ENCODE peak calls at places on chromosome 19, in seven cellular contexts. H, K, B, C, O, F and E are unnamed samples.

GRCh38 chr19:44675516-44675915 is 4.2 kb downstream of the CEACAM19 start:
- DNase-seq in H (no peak), K (no peak), B (no peak), C (no peak), O (no peak), F (no peak), E (no peak)

GRCh38 chr19:7637374-7638256 is 705 bp downstream of the STXBP2 start:
- DNase-seq in H (no peak), K (peak; percentile 16), B (no peak), C (no peak), O (peak; percentile 76), F (no peak), E (peak; percentile 89)

GRCh38 chr19:33290956-33291622 is 11.2 kb downstream of the CEBPA start:
- DNase-seq in H (no peak), K (no peak), B (peak; percentile 82), C (no peak), O (peak; percentile 83), F (no peak), E (peak; percentile 75)

GRCh38 chr19:10260141-10260584 is 8.1 kb downstream of the MRPL4 start:
- DNase-seq in H (peak; percentile 23), K (no peak), B (peak; percentile 76), C (no peak), O (peak; percentile 56), F (no peak), E (peak; percentile 63)

GRCh38 chr19:53532362-53532761 is 5.6 kb upstream of the ZNF331 start:
- DNase-seq in H (no peak), K (no peak), B (no peak), C (no peak), O (no peak), F (no peak), E (peak; percentile 73)

GRCh38 chr19:49749055-49749716 is 13.9 kb downstream of the TSKS start:
- DNase-seq in H (peak; percentile 27), K (peak; percentile 35), B (no peak), C (peak; percentile 37), O (no peak), F (no peak), E (peak; percentile 90)

GRCh38 chr19:33294058-33294798 is 8.1 kb downstream of the CEBPA start:
- DNase-seq in H (no peak), K (no peak), B (no peak), C (no peak), O (no peak), F (no peak), E (peak; percentile 68)

GRCh38 chr19:12623361-12624031 is 12.8 kb downstream of the ZNF791 start:
- DNase-seq in H (no peak), K (no peak), B (no peak), C (peak; percentile 47), O (no peak), F (no peak), E (peak; percentile 51)

GRCh38 chr19:47713046-47714021 is at the start of gene EHD2:
- DNase-seq in H (no peak), K (peak; percentile 76), B (no peak), C (peak; percentile 76), O (peak; percentile 86), F (peak; percentile 64), E (peak; percentile 97)

GRCh38 chr19:46812898-46813569 is 24.6 kb upstream of the SLC1A5 start:
- DNase-seq in H (no peak), K (no peak), B (no peak), C (no peak), O (no peak), F (no peak), E (peak; percentile 75)

GRCh38 chr19:30785728-30786127 is 413.5 kb downstream of the ZNF536 start:
- DNase-seq in H (no peak), K (no peak), B (no peak), C (no peak), O (no peak), F (no peak), E (no peak)

GRCh38 chr19:12864721-12865715 is 16.2 kb downstream of the DNASE2 start:
- DNase-seq in H (no peak), K (no peak), B (no peak), C (no peak), O (no peak), F (no peak), E (peak; percentile 75)

GRCh38 chr19:39208175-39208795 is 4.2 kb upstream of the SYCN start:
- DNase-seq in H (no peak), K (no peak), B (no peak), C (no peak), O (no peak), F (no peak), E (peak; percentile 54)

GRCh38 chr19:41249707-41250423 is 14.3 kb upstream of the HNRNPUL1 start:
- DNase-seq in H (no peak), K (no peak), B (peak; percentile 58), C (no peak), O (no peak), F (no peak), E (no peak)

GRCh38 chr19:55407625-55408319 is at the start of gene UBE2S:
- DNase-seq in H (peak; percentile 98), K (peak; percentile 100), B (peak; percentile 95), C (peak; percentile 99), O (peak; percentile 99), F (peak; percentile 99), E (peak; percentile 100)

GRCh38 chr19:6599866-6600454 is 9.0 kb upstream of the CD70 start:
- DNase-seq in H (no peak), K (no peak), B (no peak), C (no peak), O (no peak), F (no peak), E (no peak)

GRCh38 chr19:22438011-22438410 is 15.9 kb upstream of the ZNF98 start:
- DNase-seq in H (no peak), K (no peak), B (no peak), C (no peak), O (no peak), F (no peak), E (no peak)
- H3K9me3 ChIP-seq in H (peaks cover 4% of the 10 kb centered on the region), K (peaks cover 40% of the 10 kb centered on the region), B (peaks cover 12% of the 10 kb centered on the region), C (peaks cover 6% of the 10 kb centered on the region), O (peaks cover 7% of the 10 kb centered on the region), F (peaks cover 48% of the 10 kb centered on the region), E (no peaks in the 10 kb centered on the region)

GRCh38 chr19:35787227-35787799 is 11.9 kb downstream of the ARHGAP33 start:
- DNase-seq in H (no peak), K (no peak), B (no peak), C (no peak), O (peak; percentile 4), F (no peak), E (peak; percentile 90)

GRCh38 chr19:35786299-35787160 is 11.2 kb downstream of the ARHGAP33 start:
- DNase-seq in H (no peak), K (no peak), B (no peak), C (no peak), O (no peak), F (no peak), E (peak; percentile 73)

GRCh38 chr19:35783469-35784400 is 8.4 kb downstream of the ARHGAP33 start:
- DNase-seq in H (no peak), K (no peak), B (no peak), C (no peak), O (no peak), F (peak; percentile 76), E (peak; percentile 81)

GRCh38 chr19:35784401-35785086 is 9.2 kb downstream of the ARHGAP33 start:
- DNase-seq in H (no peak), K (no peak), B (no peak), C (no peak), O (peak; percentile 46), F (peak; percentile 97), E (peak; percentile 69)

GRCh38 chr19:35785087-35785627 is 9.8 kb downstream of the ARHGAP33 start:
- DNase-seq in H (no peak), K (no peak), B (no peak), C (no peak), O (no peak), F (no peak), E (peak; percentile 75)
- H3K4me2 ChIP-seq in H (no peak overlapping the region), K (no peak overlapping the region), B (no peak overlapping the region), C (no peak overlapping the region), O (no peak overlapping the region), F (peak overlapping the region; percentile 80), E (no peak overlapping the region)

DNA sequence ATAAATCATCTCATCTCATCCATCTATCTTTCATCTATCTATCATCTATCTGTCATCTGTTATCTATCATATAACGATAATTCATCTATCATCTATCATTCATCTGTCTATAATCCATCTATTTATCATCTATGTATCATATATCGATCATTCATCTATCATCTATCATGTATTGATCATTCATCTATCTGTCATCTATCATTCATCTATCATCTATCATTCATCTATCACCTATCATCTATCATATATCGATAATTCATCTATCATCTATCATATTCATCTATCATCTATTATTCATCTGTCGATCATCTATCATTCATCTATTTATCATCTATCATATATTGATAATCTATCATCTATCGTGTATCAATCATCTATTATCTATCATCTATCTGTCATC is 100.4 kb upstream of the ZNF492 start:
- DNase-seq in H (no peak), K (no peak), B (no peak), C (no peak), O (no peak), F (no peak), E (no peak)
- H3K9me3 ChIP-seq in H (peaks cover 21% of the 10 kb centered on the region), K (peaks cover 66% of the 10 kb centered on the region), B (peaks cover 6% of the 10 kb centered on the region), C (peaks cover 12% of the 10 kb centered on the region), O (no peaks in the 10 kb centered on the region), F (peaks cover 66% of the 10 kb centered on the region), E (no peaks in the 10 kb centered on the region)

GRCh38 chr19:3333020-3333583 is 33.3 kb upstream of the NFIC start:
- DNase-seq in H (no peak), K (no peak), B (no peak), C (no peak), O (no peak), F (no peak), E (no peak)

GRCh38 chr19:3333662-3334061 is 32.7 kb upstream of the NFIC start:
- DNase-seq in H (no peak), K (no peak), B (no peak), C (no peak), O (no peak), F (no peak), E (no peak)

GRCh38 chr19:3336680-3337523 is 29.5 kb upstream of the NFIC start:
- DNase-seq in H (no peak), K (peak; percentile 85), B (peak; percentile 62), C (peak; percentile 48), O (peak; percentile 84), F (no peak), E (peak; percentile 87)

GRCh38 chr19:3336351-3336679 is 30.1 kb upstream of the NFIC start:
- DNase-seq in H (no peak), K (no peak), B (no peak), C (no peak), O (no peak), F (no peak), E (no peak)

GRCh38 chr19:3335431-3336350 is 30.7 kb upstream of the NFIC start:
- DNase-seq in H (no peak), K (peak; percentile 78), B (no peak), C (peak; percentile 57), O (peak; percentile 50), F (no peak), E (peak; percentile 93)
- H3K4me2 ChIP-seq in H (no peak overlapping the region), K (no peak overlapping the region), B (peak overlapping the region; percentile 74), C (peak overlapping the region; percentile 28), O (peak overlapping the region; percentile 60), F (no peak overlapping the region), E (peak overlapping the region; percentile 67)

GRCh38 chr19:22491746-22492145 is 69.6 kb upstream of the ZNF98 start:
- DNase-seq in H (no peak), K (no peak), B (no peak), C (no peak), O (no peak), F (no peak), E (no peak)
- H3K9me3 ChIP-seq in H (peaks cover 39% of the 10 kb centered on the region), K (peaks cover 89% of the 10 kb centered on the region), B (peaks cover 14% of the 10 kb centered on the region), C (peaks cover 25% of the 10 kb centered on the region), O (peaks cover 3% of the 10 kb centered on the region), F (peaks cover 94% of the 10 kb centered on the region), E (no peaks in the 10 kb centered on the region)

GRCh38 chr19:590396-590745 is 690 bp downstream of the HCN2 start:
- DNase-seq in H (no peak), K (no peak), B (no peak), C (peak; percentile 30), O (peak; percentile 56), F (no peak), E (no peak)
- H3K4me2 ChIP-seq in H (peak overlapping the region; percentile 30), K (peak overlapping the region; percentile 66), B (peak overlapping the region; percentile 62), C (peak overlapping the region; percentile 64), O (peak overlapping the region; percentile 76), F (no peak overlapping the region), E (no peak overlapping the region)